ENCODE peak calls at places on chromosome 1, in six cellular contexts. G, P, K, B, R and E are unnamed samples.

GRCh38 chr1:109718495-109718894 is 6.4 kb downstream of the GSTM5 start:
- DNase-seq in G (no peak), P (no peak), K (no peak), B (no peak), R (no peak), E (no peak)

GRCh38 chr1:42834803-42835202 is 11.6 kb upstream of the ZNF691 start:
- DNase-seq in G (no peak), P (no peak), K (no peak), B (no peak), R (no peak), E (no peak)

GRCh38 chr1:111221276-111221632 is 6.3 kb upstream of the CHI3L2 start:
- DNase-seq in G (peak; percentile 29), P (no peak), K (no peak), B (no peak), R (no peak), E (no peak)

GRCh38 chr1:202501281-202501680 is 152.8 kb downstream of the PPP1R12B start:
- DNase-seq in G (peak; percentile 23), P (no peak), K (peak; percentile 12), B (no peak), R (no peak), E (no peak)

GRCh38 chr1:156767879-156768608 is 709 bp downstream of the PRCC start:
- DNase-seq in G (no peak), P (peak; percentile 64), K (no peak), B (peak; percentile 30), R (peak; percentile 52), E (peak; percentile 70)

GRCh38 chr1:151693057-151693651 is 23.4 kb downstream of the CELF3 start:
- DNase-seq in G (no peak), P (no peak), K (no peak), B (no peak), R (no peak), E (no peak)

GRCh38 chr1:202283991-202284390 is 57.7 kb downstream of the UBE2T start:
- DNase-seq in G (no peak), P (peak; percentile 15), K (no peak), B (no peak), R (no peak), E (no peak)

GRCh38 chr1:203625623-203626189 is 926 bp upstream of the ATP2B4 start:
- DNase-seq in G (no peak), P (no peak), K (no peak), B (no peak), R (peak; percentile 22), E (no peak)

GRCh38 chr1:185917646-185918045 is 183.5 kb downstream of the HMCN1 start:
- DNase-seq in G (no peak), P (no peak), K (no peak), B (no peak), R (no peak), E (no peak)

GRCh38 chr1:212669102-212669501 is 30.5 kb downstream of the BATF3 start:
- DNase-seq in G (no peak), P (peak; percentile 60), K (no peak), B (no peak), R (no peak), E (no peak)

GRCh38 chr1:46062651-46063319 is 69.6 kb downstream of the PIK3R3 start:
- DNase-seq in G (no peak), P (no peak), K (no peak), B (no peak), R (no peak), E (no peak)

GRCh38 chr1:114229368-114229767 is 75.7 kb upstream of the SYT6 start:
- DNase-seq in G (no peak), P (no peak), K (no peak), B (no peak), R (no peak), E (no peak)

GRCh38 chr1:76881726-76882125 is 14.4 kb downstream of the ST6GALNAC5 start:
- DNase-seq in G (no peak), P (no peak), K (no peak), B (no peak), R (no peak), E (no peak)

GRCh38 chr1:31633117-31633516 is 11.6 kb downstream of the PEF1 start:
- DNase-seq in G (no peak), P (no peak), K (no peak), B (peak; percentile 39), R (no peak), E (no peak)

GRCh38 chr1:99725996-99726395 is 40.4 kb downstream of the FRRS1 start:
- DNase-seq in G (no peak), P (no peak), K (no peak), B (no peak), R (no peak), E (no peak)

GRCh38 chr1:48115835-48116234 is 106.7 kb upstream of the SLC5A9 start:
- DNase-seq in G (no peak), P (no peak), K (no peak), B (no peak), R (no peak), E (no peak)

GRCh38 chr1:205286335-205286950 is 35.1 kb downstream of the NUAK2 start:
- DNase-seq in G (no peak), P (no peak), K (no peak), B (no peak), R (peak; percentile 84), E (no peak)

GRCh38 chr1:37601441-37601840 is 5.7 kb upstream of the GNL2 start:
- DNase-seq in G (no peak), P (no peak), K (no peak), B (no peak), R (no peak), E (no peak)

GRCh38 chr1:21647431-21648373 is 21.5 kb downstream of the RAP1GAP start:
- DNase-seq in G (no peak), P (no peak), K (no peak), B (peak; percentile 50), R (no peak), E (peak; percentile 43)

GRCh38 chr1:59879556-59879955 is 47.0 kb downstream of the CYP2J2 start:
- DNase-seq in G (peak; percentile 5), P (no peak), K (peak; percentile 76), B (peak; percentile 30), R (peak; percentile 9), E (peak; percentile 76)

GRCh38 chr1:107590895-107591622 is 373.9 kb downstream of the VAV3 start:
- DNase-seq in G (no peak), P (no peak), K (no peak), B (no peak), R (peak; percentile 7), E (no peak)

GRCh38 chr1:115790846-115791245 is 22.3 kb upstream of the CASQ2 start:
- DNase-seq in G (no peak), P (no peak), K (no peak), B (no peak), R (no peak), E (no peak)

GRCh38 chr1:202349263-202349928 is 897 bp downstream of the PPP1R12B start:
- DNase-seq in G (no peak), P (no peak), K (peak; percentile 42), B (no peak), R (no peak), E (no peak)

GRCh38 chr1:65480684-65481405 is 60.4 kb downstream of the LEPR start:
- DNase-seq in G (no peak), P (no peak), K (no peak), B (no peak), R (no peak), E (no peak)

GRCh38 chr1:55974714-55975441 is 604.5 kb downstream of the PLPP3 start:
- DNase-seq in G (no peak), P (no peak), K (peak; percentile 41), B (no peak), R (no peak), E (no peak)

GRCh38 chr1:60949154-60949825 is 133.1 kb upstream of the NFIA start:
- DNase-seq in G (no peak), P (no peak), K (no peak), B (no peak), R (no peak), E (no peak)

GRCh38 chr1:109985251-109986053 is 887 bp downstream of the AHCYL1 start:
- DNase-seq in G (no peak), P (no peak), K (no peak), B (no peak), R (no peak), E (no peak)

GRCh38 chr1:161017756-161018630 is 3.0 kb downstream of the F11R start:
- DNase-seq in G (no peak), P (no peak), K (no peak), B (no peak), R (no peak), E (no peak)

GRCh38 chr1:240877605-240878004 is 265.6 kb upstream of the GREM2 start:
- DNase-seq in G (no peak), P (no peak), K (no peak), B (no peak), R (no peak), E (no peak)

GRCh38 chr1:33957854-33958253 is 94.0 kb downstream of the HMGB4 start:
- DNase-seq in G (no peak), P (no peak), K (no peak), B (no peak), R (no peak), E (no peak)

GRCh38 chr1:10973552-10973951 is 38.9 kb upstream of the TARDBP start:
- DNase-seq in G (no peak), P (no peak), K (peak; percentile 7), B (peak; percentile 68), R (no peak), E (no peak)